ENCODE peak calls at places on chromosomes 7 and 10, in four cellular contexts. One of them, this sample, is unnamed. For H3K9me3, the result is how much of the 10 kb centered on the place peaks cover.

GRCh38 chr10:103491729-103492364 is 1.7 kb upstream of the NEURL1 start:
- DNase-seq in HCT116: peak
- DNase-seq in Panc1: peak
- DNase-seq in transverse colon: no peak
- DNase-seq in this sample: no peak

GRCh38 chr7:108012499-108013430 is 9.8 kb upstream of the LAMB1 start:
- DNase-seq in HCT116: no peak
- DNase-seq in Panc1: no peak
- DNase-seq in transverse colon: no peak
- DNase-seq in this sample: no peak

GRCh38 chr10:58743466-58744115 is 230.9 kb downstream of the BICC1 start:
- DNase-seq in HCT116: no peak
- DNase-seq in Panc1: no peak
- DNase-seq in transverse colon: no peak
- DNase-seq in this sample: no peak

GRCh38 chr7:137445268-137445667 is 101.7 kb upstream of the PTN start:
- DNase-seq in HCT116: no peak
- DNase-seq in Panc1: no peak
- DNase-seq in transverse colon: no peak
- DNase-seq in this sample: no peak

GRCh38 chr10:44628921-44629320 is 244.0 kb upstream of the CXCL12 start:
- DNase-seq in HCT116: no peak
- DNase-seq in Panc1: no peak
- DNase-seq in transverse colon: no peak
- DNase-seq in this sample: peak

GRCh38 chr7:134886353-134887057 is 99.8 kb upstream of the AGBL3 start:
- DNase-seq in HCT116: no peak
- DNase-seq in Panc1: no peak
- DNase-seq in transverse colon: no peak
- DNase-seq in this sample: no peak

GRCh38 chr7:2928613-2929311 is 84.7 kb upstream of the GNA12 start:
- DNase-seq in HCT116: no peak
- DNase-seq in Panc1: no peak
- DNase-seq in transverse colon: no peak
- DNase-seq in this sample: no peak

GRCh38 chr7:78018541-78019456 is 220.2 kb downstream of the PHTF2 start:
- DNase-seq in HCT116: no peak
- DNase-seq in Panc1: no peak
- DNase-seq in transverse colon: peak
- DNase-seq in this sample: no peak

GRCh38 chr7:126443951-126444350 is 808.8 kb downstream of the GRM8 start:
- DNase-seq in HCT116: no peak
- DNase-seq in Panc1: no peak
- DNase-seq in transverse colon: no peak
- DNase-seq in this sample: no peak

GRCh38 chr10:107733731-107734130 is 569.2 kb upstream of the SORCS1 start:
- DNase-seq in HCT116: no peak
- DNase-seq in Panc1: no peak
- DNase-seq in transverse colon: no peak
- DNase-seq in this sample: no peak

GRCh38 chr10:21724695-21725371 is 190.8 kb downstream of the MLLT10 start:
- DNase-seq in HCT116: peak
- DNase-seq in Panc1: peak
- DNase-seq in transverse colon: peak
- DNase-seq in this sample: peak

GRCh38 chr10:70034252-70034651 is 18.4 kb upstream of the MACROH2A2 start:
- DNase-seq in HCT116: no peak
- DNase-seq in Panc1: no peak
- DNase-seq in transverse colon: no peak
- DNase-seq in this sample: no peak

GRCh38 chr10:62616885-62617635 is 187.5 kb upstream of the ADO start:
- DNase-seq in HCT116: no peak
- DNase-seq in Panc1: no peak
- DNase-seq in transverse colon: no peak
- DNase-seq in this sample: no peak

GRCh38 chr10:60349426-60349825 is 40.2 kb downstream of the ANK3 start:
- DNase-seq in HCT116: no peak
- DNase-seq in Panc1: no peak
- DNase-seq in transverse colon: no peak
- DNase-seq in this sample: no peak

GRCh38 chr10:92689663-92690210 is at the start of gene HHEX:
- DNase-seq in HCT116: peak
- DNase-seq in Panc1: no peak
- DNase-seq in transverse colon: peak
- DNase-seq in this sample: no peak

GRCh38 chr10:33630761-33631160 is 296.3 kb upstream of the NRP1 start:
- DNase-seq in HCT116: no peak
- DNase-seq in Panc1: no peak
- DNase-seq in transverse colon: no peak
- DNase-seq in this sample: no peak

GRCh38 chr7:30923774-30924413 is 12.2 kb downstream of the AQP1 start:
- DNase-seq in HCT116: no peak
- DNase-seq in Panc1: no peak
- DNase-seq in transverse colon: peak
- DNase-seq in this sample: no peak

GRCh38 chr10:69641261-69641980 is 11.4 kb downstream of the FAM241B start:
- DNase-seq in HCT116: no peak
- DNase-seq in Panc1: no peak
- DNase-seq in transverse colon: no peak
- DNase-seq in this sample: no peak

GRCh38 chr10:105161149-105161548 is 520.1 kb downstream of the SORCS3 start:
- DNase-seq in HCT116: no peak
- DNase-seq in Panc1: no peak
- DNase-seq in transverse colon: no peak
- DNase-seq in this sample: no peak

GRCh38 chr10:46536781-46537180 is 19.7 kb downstream of the GPRIN2 start:
- DNase-seq in HCT116: no peak
- DNase-seq in Panc1: no peak
- DNase-seq in transverse colon: peak
- DNase-seq in this sample: no peak

GRCh38 chr10:6918305-6918704 is 338.2 kb upstream of the PRKCQ start:
- DNase-seq in HCT116: no peak
- DNase-seq in Panc1: no peak
- DNase-seq in transverse colon: peak
- DNase-seq in this sample: no peak

GRCh38 chr10:47184724-47185330 is 115.2 kb upstream of the GDF10 start:
- DNase-seq in HCT116: no peak
- DNase-seq in Panc1: no peak
- DNase-seq in transverse colon: no peak
- DNase-seq in this sample: no peak

GRCh38 chr10:90179696-90180407 is 478.5 kb downstream of the KIF20B start:
- DNase-seq in HCT116: peak
- DNase-seq in Panc1: peak
- DNase-seq in transverse colon: no peak
- DNase-seq in this sample: no peak

GRCh38 chr7:17444673-17445072 is 146.2 kb downstream of the AHR start:
- DNase-seq in HCT116: peak
- DNase-seq in Panc1: no peak
- DNase-seq in transverse colon: no peak
- DNase-seq in this sample: no peak

GRCh38 chr7:2087744-2088143 is 145.0 kb downstream of the MAD1L1 start:
- DNase-seq in HCT116: no peak
- DNase-seq in Panc1: no peak
- DNase-seq in transverse colon: no peak
- DNase-seq in this sample: no peak

GRCh38 chr7:141974831-141975230 is 1.3 kb upstream of the TAS2R38 start:
- DNase-seq in HCT116: peak
- DNase-seq in Panc1: no peak
- DNase-seq in transverse colon: peak
- DNase-seq in this sample: no peak

GRCh38 chr7:70303780-70304179 is 705.5 kb downstream of the AUTS2 start:
- DNase-seq in HCT116: no peak
- DNase-seq in Panc1: no peak
- DNase-seq in transverse colon: no peak
- DNase-seq in this sample: no peak

GRCh38 chr7:148478551-148478950 is 112.0 kb upstream of the C7orf33 start:
- DNase-seq in HCT116: no peak
- DNase-seq in Panc1: no peak
- DNase-seq in transverse colon: no peak
- DNase-seq in this sample: no peak

GRCh38 chr7:153388611-153389010 is 629.1 kb downstream of the ACTR3B start:
- DNase-seq in HCT116: no peak
- DNase-seq in Panc1: no peak
- DNase-seq in transverse colon: no peak
- DNase-seq in this sample: no peak

GRCh38 chr7:152335900-152336571 is 99.8 kb downstream of the KMT2C start:
- DNase-seq in HCT116: no peak
- DNase-seq in Panc1: no peak
- DNase-seq in transverse colon: no peak
- DNase-seq in this sample: no peak

GRCh38 chr7:70714506-70715038 is 417.4 kb upstream of the GALNT17 start:
- DNase-seq in HCT116: no peak
- DNase-seq in Panc1: no peak
- DNase-seq in transverse colon: no peak
- DNase-seq in this sample: no peak

GRCh38 chr10:78000956-78001472 is 28.3 kb downstream of the POLR3A start:
- DNase-seq in HCT116: no peak
- DNase-seq in Panc1: no peak
- DNase-seq in transverse colon: no peak
- DNase-seq in this sample: no peak

GRCh38 chr10:49072166-49072885 is 43.0 kb downstream of the VSTM4 start:
- DNase-seq in HCT116: no peak
- DNase-seq in Panc1: no peak
- DNase-seq in transverse colon: no peak
- DNase-seq in this sample: no peak

GRCh38 chr10:86480571-86480970 is 41.0 kb downstream of the WAPL start:
- DNase-seq in HCT116: no peak
- DNase-seq in Panc1: no peak
- DNase-seq in transverse colon: no peak
- DNase-seq in this sample: no peak

DNA sequence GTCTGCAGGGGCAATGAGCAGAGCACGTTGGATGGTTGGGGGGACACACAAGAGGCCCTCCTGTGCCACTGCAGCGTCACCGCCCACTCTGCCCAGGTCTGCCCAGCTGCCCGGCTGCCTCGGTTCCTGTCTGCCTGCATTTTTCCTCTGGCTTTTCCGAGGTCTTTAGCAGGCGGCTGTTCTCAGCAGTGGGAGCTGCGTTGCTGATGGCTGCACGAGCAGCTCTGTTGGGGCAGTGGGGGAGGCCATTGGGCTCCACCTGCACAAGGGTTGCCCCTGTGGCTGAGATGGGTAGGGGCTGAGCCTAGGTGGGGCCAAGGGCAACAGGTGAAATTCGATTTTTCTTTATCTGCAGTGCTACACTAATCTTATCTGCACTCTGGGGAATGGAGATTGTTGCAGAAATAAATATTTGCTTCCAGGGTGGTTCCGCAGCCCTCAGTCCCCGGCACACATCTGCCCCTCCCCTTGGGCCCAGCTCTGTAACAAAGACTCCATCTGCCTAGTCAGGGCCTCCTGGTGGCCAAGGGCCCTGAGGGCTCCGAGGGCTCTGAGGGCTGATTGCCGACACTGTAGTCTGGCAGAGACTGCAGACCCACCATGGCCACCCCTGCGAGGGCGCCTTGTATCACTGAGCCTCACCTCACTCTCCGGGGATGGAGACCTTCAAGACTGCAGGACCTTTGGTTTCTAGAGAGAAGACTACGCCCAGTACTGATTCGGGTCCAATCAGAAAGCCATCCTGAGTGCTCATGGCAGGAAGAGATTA is 141.7 kb upstream of the SHH start:
- DNase-seq in HCT116: no peak
- DNase-seq in Panc1: no peak
- DNase-seq in transverse colon: no peak
- DNase-seq in this sample: no peak
- TF ChIP-seq POLR2AphosphoS5 in HCT116: no peak
- TF ChIP-seq POLR2AphosphoS5 in Panc1: no peak
- TF ChIP-seq POLR2AphosphoS5 in transverse colon: no peak
- TF ChIP-seq POLR2AphosphoS5 in this sample: no peak

GRCh38 chr7:157560258-157560654 is 223.5 kb downstream of the DNAJB6 start:
- DNase-seq in HCT116: no peak
- DNase-seq in Panc1: no peak
- DNase-seq in transverse colon: no peak
- DNase-seq in this sample: no peak
- H3K9me3 ChIP-seq in HCT116: under half
- H3K9me3 ChIP-seq in Panc1: under half
- H3K9me3 ChIP-seq in transverse colon: under half
- H3K9me3 ChIP-seq in this sample: under half

GRCh38 chr7:41097501-41097900 is 605.4 kb downstream of the INHBA start:
- DNase-seq in HCT116: no peak
- DNase-seq in Panc1: no peak
- DNase-seq in transverse colon: no peak
- DNase-seq in this sample: no peak

GRCh38 chr7:41093141-41093540 is 609.7 kb downstream of the INHBA start:
- DNase-seq in HCT116: no peak
- DNase-seq in Panc1: no peak
- DNase-seq in transverse colon: no peak
- DNase-seq in this sample: no peak

GRCh38 chr7:41098846-41099245 is 604.0 kb downstream of the INHBA start:
- DNase-seq in HCT116: no peak
- DNase-seq in Panc1: no peak
- DNase-seq in transverse colon: no peak
- DNase-seq in this sample: no peak

GRCh38 chr7:41098402-41098801 is 604.5 kb downstream of the INHBA start:
- DNase-seq in HCT116: no peak
- DNase-seq in Panc1: no peak
- DNase-seq in transverse colon: no peak
- DNase-seq in this sample: no peak

DNA sequence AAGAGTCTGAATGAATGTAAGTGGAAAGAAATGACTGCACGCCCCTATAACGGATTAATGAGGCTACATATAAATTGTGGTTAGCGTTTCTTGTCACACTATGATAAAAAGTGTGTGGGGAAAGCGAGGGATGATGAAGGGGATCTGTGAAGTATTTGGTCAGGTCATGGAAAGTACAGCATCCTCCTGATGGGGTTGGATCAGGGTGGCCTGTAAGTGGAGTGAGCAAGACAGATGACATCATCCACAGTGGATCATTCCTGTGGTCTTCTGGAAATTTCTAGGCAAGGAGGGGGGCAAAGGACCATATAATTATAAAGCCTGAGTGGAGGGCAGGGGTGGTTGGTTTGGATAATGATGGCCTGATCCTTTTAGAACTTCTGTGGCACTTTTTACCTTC is 606.0 kb downstream of the INHBA start:
- DNase-seq in HCT116: no peak
- DNase-seq in Panc1: no peak
- DNase-seq in transverse colon: no peak
- DNase-seq in this sample: no peak
- H3K27ac ChIP-seq in HCT116: no peak
- H3K27ac ChIP-seq in Panc1: no peak
- H3K27ac ChIP-seq in transverse colon: no peak
- H3K27ac ChIP-seq in this sample: no peak

DNA sequence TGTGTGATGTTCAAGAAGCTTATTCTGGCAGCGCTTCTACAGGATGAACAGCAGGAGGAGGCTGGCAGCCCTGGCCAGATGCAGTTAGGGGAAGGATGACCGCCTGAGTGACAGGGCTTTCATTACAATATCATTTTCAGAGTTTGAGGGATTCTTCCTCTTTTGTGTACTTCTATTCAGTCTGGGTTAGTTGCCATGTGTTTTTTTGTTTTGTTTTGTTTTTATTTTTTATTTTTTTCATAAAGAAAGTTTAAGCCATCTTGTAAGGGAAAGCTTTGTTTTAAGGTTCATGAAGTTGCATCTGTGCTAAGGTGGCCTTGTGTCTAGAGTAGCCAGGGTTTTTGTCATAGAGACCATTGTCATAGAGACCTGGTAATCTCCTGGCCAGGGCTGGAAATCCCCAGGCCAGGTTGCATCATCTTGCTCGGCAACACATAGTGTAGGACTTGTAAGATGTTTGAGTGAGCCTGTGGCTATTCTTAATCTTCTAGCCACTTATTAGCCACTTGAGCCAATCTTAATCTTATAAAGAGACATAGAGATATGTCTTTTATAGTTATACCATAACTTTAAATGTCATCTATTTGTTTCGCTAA is 230.5 kb upstream of the TMEM229A start:
- DNase-seq in HCT116: peak
- DNase-seq in Panc1: no peak
- DNase-seq in transverse colon: no peak
- DNase-seq in this sample: no peak
- TF ChIP-seq POLR2AphosphoS5 in HCT116: no peak
- TF ChIP-seq POLR2AphosphoS5 in Panc1: no peak
- TF ChIP-seq POLR2AphosphoS5 in transverse colon: no peak
- TF ChIP-seq POLR2AphosphoS5 in this sample: no peak

This sample was measured in SK-N-MC.